ENCODE peak calls at places on chromosomes 3 and 15, in four cellular contexts. T is globus pallidus, L is AG10803, X is M059J. E is an unnamed sample.

GRCh38 chr3:129312671-129313414 is 34.2 kb downstream of the HMCES start:
- DNase-seq in X (peak), T (no peak), L (peak), E (peak)

GRCh38 chr15:38620851-38621594 is 56.4 kb upstream of the RASGRP1 start:
- DNase-seq in X (no peak), T (no peak), L (no peak), E (no peak)

GRCh38 chr3:29775352-29775751 is 494.5 kb downstream of the RBMS3 start:
- DNase-seq in X (no peak), L (peak), T (no peak), E (peak)

GRCh38 chr3:101377796-101378195 is 57.4 kb upstream of the IMPG2 start:
- DNase-seq in X (no peak), L (no peak), T (no peak), E (peak)

GRCh38 chr15:68642491-68642845 is 63.7 kb downstream of the CORO2B start:
- DNase-seq in X (peak), L (no peak), T (no peak), E (peak)

GRCh38 chr15:92336588-92336987 is 57.1 kb upstream of the ST8SIA2 start:
- DNase-seq in L (no peak), T (no peak), X (no peak), E (no peak)

GRCh38 chr3:48215876-48216275 is 7.4 kb upstream of the CAMP start:
- DNase-seq in X (no peak), L (no peak), T (peak), E (no peak)

GRCh38 chr3:196093271-196094111 is 11.6 kb upstream of the TFRC start:
- DNase-seq in X (no peak), T (no peak), L (peak), E (no peak)

GRCh38 chr3:13034861-13035260 is 38.4 kb downstream of the IQSEC1 start:
- DNase-seq in X (no peak), T (no peak), L (no peak), E (no peak)

GRCh38 chr3:30372837-30373236 is 233.6 kb upstream of the TGFBR2 start:
- DNase-seq in L (no peak), T (no peak), X (no peak), E (no peak)

GRCh38 chr15:53525894-53526293 is 233.6 kb downstream of the WDR72 start:
- DNase-seq in T (no peak), X (no peak), L (no peak), E (no peak)

E was measured in EH.